ENCODE peak calls at places on chromosomes 7 and 10, in four cellular contexts. F, P, J and V are unnamed samples.

GRCh38 chr7:55177068-55177530 is 158.3 kb downstream of the EGFR start:
- DNase-seq in F (no peak), P (no peak), J (no peak), V (no peak)

GRCh38 chr7:91554893-91555292 is 290.7 kb downstream of the FZD1 start:
- DNase-seq in F (no peak), P (no peak), J (no peak), V (no peak)

GRCh38 chr7:54995631-54996340 is 23.0 kb upstream of the EGFR start:
- DNase-seq in F (no peak), P (no peak), J (no peak), V (no peak)

GRCh38 chr7:123797673-123798526 is 47.1 kb upstream of the HYAL4 start:
- DNase-seq in F (peak), P (no peak), J (no peak), V (no peak)

GRCh38 chr10:103915794-103916193 is 2.2 kb downstream of the STN1 start:
- DNase-seq in F (no peak), P (no peak), J (no peak), V (no peak)

GRCh38 chr7:121084748-121085336 is 96.3 kb downstream of the CPED1 start:
- DNase-seq in F (no peak), P (no peak), J (no peak), V (no peak)

GRCh38 chr10:63084690-63085377 is 48.3 kb upstream of the NRBF2 start:
- DNase-seq in F (no peak), P (no peak), J (no peak), V (no peak)

GRCh38 chr10:5655003-5655600 is 11.3 kb downstream of the ASB13 start:
- DNase-seq in F (peak), P (no peak), J (no peak), V (no peak)

GRCh38 chr10:132130286-132131265 is 56.2 kb upstream of the DPYSL4 start:
- DNase-seq in F (no peak), P (peak), J (no peak), V (no peak)

GRCh38 chr10:10520391-10521385 is 497.0 kb upstream of the CELF2 start:
- DNase-seq in F (peak), P (no peak), J (no peak), V (no peak)

GRCh38 chr10:78768882-78769281 is 299.9 kb upstream of the ZMIZ1 start:
- DNase-seq in F (no peak), P (peak), J (no peak), V (no peak)

GRCh38 chr7:113763226-113763625 is 155.6 kb downstream of the PPP1R3A start:
- DNase-seq in F (no peak), P (no peak), J (no peak), V (no peak)

GRCh38 chr7:134514663-134515062 is 12.7 kb upstream of the AKR1B10 start:
- DNase-seq in F (peak), P (no peak), J (no peak), V (no peak)

GRCh38 chr7:126856691-126857291 is 395.9 kb downstream of the GRM8 start:
- DNase-seq in F (peak), P (no peak), J (no peak), V (no peak)

GRCh38 chr7:159009951-159010350 is 134.7 kb downstream of the VIPR2 start:
- DNase-seq in F (no peak), P (no peak), J (no peak), V (no peak)

GRCh38 chr7:159008055-159008405 is 136.6 kb downstream of the VIPR2 start:
- DNase-seq in F (no peak), P (no peak), J (no peak), V (no peak)

GRCh38 chr7:159007308-159008054 is 137.2 kb downstream of the VIPR2 start:
- DNase-seq in F (no peak), P (no peak), J (no peak), V (no peak)

GRCh38 chr7:159006610-159007130 is 138.0 kb downstream of the VIPR2 start:
- DNase-seq in F (no peak), P (no peak), J (no peak), V (no peak)

DNA sequence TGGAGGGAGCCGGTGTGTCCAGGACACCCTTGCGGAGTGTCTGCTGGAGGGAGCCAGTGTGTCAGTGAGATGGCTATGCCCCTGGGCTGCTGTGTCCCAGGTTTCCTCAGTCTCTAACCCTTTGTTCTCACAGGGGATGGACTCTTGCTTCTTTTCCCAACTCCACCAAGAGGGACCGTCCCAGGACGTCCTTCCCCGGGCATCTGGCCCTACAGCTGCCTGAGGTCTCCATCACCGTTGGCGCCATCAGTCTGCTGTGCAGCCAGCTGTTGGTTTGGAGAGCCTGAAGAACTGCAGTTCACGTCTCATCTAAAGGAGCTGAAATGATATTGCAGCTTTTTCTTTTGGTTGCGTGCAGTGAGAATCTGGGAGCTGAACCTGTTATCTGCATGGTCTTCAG is 136.2 kb downstream of the VIPR2 start:
- DNase-seq in F (no peak), P (no peak), J (no peak), V (no peak)
- H3K27ac ChIP-seq in F (no peak), P (no peak), J (peak), V (no peak)

DNA sequence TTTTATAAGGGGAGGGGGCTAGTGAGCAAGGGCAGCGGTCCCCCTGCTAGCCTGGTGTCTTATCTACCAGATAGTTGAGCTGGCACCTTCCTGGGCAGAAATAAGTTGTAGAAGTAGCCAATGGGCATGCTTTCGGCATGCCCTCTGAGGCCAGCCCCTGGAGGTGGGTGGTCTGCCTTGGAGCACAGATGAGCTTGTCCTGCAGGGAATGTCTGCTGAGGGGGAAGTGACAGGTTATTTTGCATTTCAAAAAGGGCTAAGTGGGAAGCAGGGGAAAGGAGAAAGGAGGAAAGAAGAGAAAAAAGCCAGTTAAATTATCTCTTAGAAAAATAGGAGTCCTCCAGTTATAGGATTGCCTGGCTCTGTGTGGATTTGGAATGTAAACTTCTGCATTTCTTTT is 88.9 kb downstream of the GPR26 start:
- DNase-seq in F (no peak), P (no peak), J (no peak), V (no peak)
- H3K27ac ChIP-seq in F (no peak), P (no peak), J (no peak), V (no peak)

GRCh38 chr10:14068851-14069250 is 261.9 kb downstream of the FRMD4A start:
- DNase-seq in F (no peak), P (no peak), J (no peak), V (no peak)

GRCh38 chr10:14072541-14072940 is 258.2 kb downstream of the FRMD4A start:
- DNase-seq in F (no peak), P (no peak), J (no peak), V (no peak)

GRCh38 chr10:14071956-14072355 is 258.8 kb downstream of the FRMD4A start:
- DNase-seq in F (no peak), P (no peak), J (no peak), V (no peak)

GRCh38 chr10:14074062-14074884 is 256.5 kb downstream of the FRMD4A start:
- DNase-seq in F (no peak), P (peak), J (no peak), V (peak)
- H3K27ac ChIP-seq in F (no peak), P (no peak), J (no peak), V (no peak)

DNA sequence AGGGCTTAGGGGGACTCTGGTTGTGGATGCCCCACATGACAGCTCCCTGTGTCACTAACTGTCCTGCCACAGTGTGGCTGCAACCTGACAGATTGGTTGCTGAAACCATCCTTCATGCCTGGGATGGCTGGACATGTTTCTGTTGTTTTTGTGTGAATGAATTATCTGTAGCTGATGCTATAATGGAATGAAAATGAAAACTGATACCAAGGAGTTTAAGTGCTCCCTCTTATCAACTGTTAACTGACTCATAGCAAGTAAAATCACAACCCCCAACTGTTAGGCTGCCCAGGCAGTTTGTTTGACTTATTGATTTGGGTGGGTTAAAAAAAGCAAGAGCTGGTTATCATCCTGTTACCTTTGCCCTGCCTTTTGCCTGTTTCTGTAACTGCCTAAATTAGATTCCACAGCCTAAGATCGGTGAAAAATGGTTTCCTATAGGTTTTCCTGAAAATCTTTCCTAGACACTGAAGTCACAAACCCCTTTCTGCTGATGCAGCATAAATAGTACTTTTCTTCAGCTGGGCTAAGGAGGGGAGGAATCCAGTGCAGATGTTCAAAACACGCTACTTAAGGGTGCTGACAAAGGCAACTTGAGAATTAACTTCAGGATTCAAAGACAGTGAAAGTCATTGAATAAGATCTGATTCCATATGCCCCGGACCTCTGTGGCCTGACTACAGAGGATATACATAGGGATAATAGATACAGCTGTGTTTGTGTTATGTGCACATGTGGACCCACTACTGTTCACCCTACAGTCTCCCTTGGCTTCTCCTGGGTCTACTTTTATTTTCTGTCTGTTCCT is 5.7 kb downstream of the FRAT2 start:
- DNase-seq in F (no peak), P (no peak), J (no peak), V (no peak)
- H3K27ac ChIP-seq in F (no peak), P (no peak), J (no peak), V (no peak)

GRCh38 chr7:155727616-155728015 is 83.2 kb downstream of the RBM33 start:
- DNase-seq in F (no peak), P (no peak), J (no peak), V (no peak)
- H3K27ac ChIP-seq in F (no peak), P (no peak), J (no peak), V (no peak)

DNA sequence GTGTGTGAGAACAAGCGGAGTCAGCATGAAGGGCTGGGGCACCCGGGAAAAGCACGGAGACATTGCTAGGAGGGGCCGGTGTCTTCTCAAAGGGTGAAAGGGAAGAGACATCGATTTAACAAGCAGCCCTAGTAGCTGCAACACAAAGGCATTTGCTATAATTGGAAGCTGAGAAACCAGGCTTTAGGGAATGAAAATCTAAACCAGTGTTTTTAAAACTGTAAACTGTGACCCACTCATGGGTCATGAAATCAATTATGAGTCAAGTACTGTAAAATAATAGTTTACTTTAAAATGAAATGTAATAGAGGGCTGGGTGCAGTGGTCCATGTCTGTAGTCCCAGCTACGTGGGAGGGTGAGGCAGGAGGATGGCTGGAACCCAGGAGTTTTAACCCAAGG is 128.7 kb upstream of the RHEB start:
- DNase-seq in F (no peak), P (no peak), J (no peak), V (no peak)
- H3K27ac ChIP-seq in F (no peak), P (no peak), J (peak), V (no peak)

DNA sequence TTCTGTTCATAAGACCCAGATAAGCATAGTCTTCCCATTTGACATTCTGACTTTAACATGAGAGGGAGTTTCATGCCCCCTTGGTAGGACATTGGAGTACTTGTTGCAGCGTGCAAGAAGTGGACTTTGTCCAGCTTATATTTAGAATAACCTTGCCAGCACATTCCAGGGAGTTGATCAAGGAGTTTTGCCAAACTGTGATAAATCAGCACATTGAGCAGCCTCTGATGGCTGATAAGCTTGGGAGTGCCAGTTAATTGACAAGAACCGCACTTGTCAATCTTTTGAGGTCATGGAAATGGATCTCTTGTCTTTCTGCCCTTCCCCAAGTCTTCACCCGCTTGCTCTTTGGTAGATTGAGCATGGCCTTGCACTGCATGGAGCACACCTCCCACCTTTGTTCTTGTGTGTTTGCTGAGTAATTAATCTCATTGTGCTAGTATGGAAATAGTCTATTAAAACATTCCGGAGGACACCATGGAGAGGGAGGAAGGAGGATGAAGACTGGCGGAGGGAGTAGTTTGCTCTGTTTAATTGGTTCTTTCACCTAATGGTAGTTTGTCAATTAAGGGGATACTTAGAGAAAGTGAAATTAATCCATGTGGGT is 668.5 kb upstream of the GALNT17 start:
- DNase-seq in F (no peak), P (no peak), J (no peak), V (no peak)
- H3K27ac ChIP-seq in F (no peak), P (no peak), J (no peak), V (no peak)